ENCODE peak calls at places on chromosomes 12 and 14, in six cellular contexts. One of them, this sample, is unnamed.
A peak's percentile ranks its signal among the peaks of the same experiment; 100 is the strongest.

GRCh38 chr12:28388879-28389278 is 198.6 kb downstream of the CCDC91 start:
- DNase-seq in C1 segment of cervical spinal cord: no peak
- DNase-seq in AG04450: no peak
- DNase-seq in sigmoid colon: no peak
- DNase-seq in hepatocyte: no peak
- DNase-seq in HFFc6: no peak
- DNase-seq in this sample: no peak

GRCh38 chr12:111270773-111271172 is 98.1 kb downstream of the PHETA1 start:
- DNase-seq in sigmoid colon: no peak
- DNase-seq in AG04450: no peak
- DNase-seq in C1 segment of cervical spinal cord: no peak
- DNase-seq in hepatocyte: no peak
- DNase-seq in HFFc6: no peak
- DNase-seq in this sample: no peak

GRCh38 chr14:64682843-64683242 is 21.4 kb upstream of the PLEKHG3 start:
- DNase-seq in HFFc6: no peak
- DNase-seq in C1 segment of cervical spinal cord: no peak
- DNase-seq in sigmoid colon: no peak
- DNase-seq in hepatocyte: no peak
- DNase-seq in AG04450: no peak
- DNase-seq in this sample: no peak

GRCh38 chr12:132411457-132411856 is 78.5 kb upstream of the FBRSL1 start:
- DNase-seq in HFFc6: no peak
- DNase-seq in AG04450: no peak
- DNase-seq in sigmoid colon: no peak
- DNase-seq in C1 segment of cervical spinal cord: no peak
- DNase-seq in hepatocyte: no peak
- DNase-seq in this sample: no peak

GRCh38 chr14:102344485-102344884 is 18.2 kb downstream of the CINP start:
- DNase-seq in C1 segment of cervical spinal cord: peak; percentile 62
- DNase-seq in HFFc6: no peak
- DNase-seq in sigmoid colon: no peak
- DNase-seq in hepatocyte: no peak
- DNase-seq in AG04450: no peak
- DNase-seq in this sample: no peak

GRCh38 chr12:82300611-82301010 is 57.6 kb downstream of the CCDC59 start:
- DNase-seq in AG04450: no peak
- DNase-seq in HFFc6: no peak
- DNase-seq in sigmoid colon: no peak
- DNase-seq in C1 segment of cervical spinal cord: no peak
- DNase-seq in hepatocyte: no peak
- DNase-seq in this sample: no peak

GRCh38 chr14:70995671-70996070 is 88.4 kb downstream of the PCNX1 start:
- DNase-seq in C1 segment of cervical spinal cord: no peak
- DNase-seq in AG04450: no peak
- DNase-seq in sigmoid colon: no peak
- DNase-seq in hepatocyte: peak; percentile 32
- DNase-seq in HFFc6: no peak
- DNase-seq in this sample: no peak

GRCh38 chr12:122793685-122794106 is 19.3 kb downstream of the CCDC62 start:
- DNase-seq in sigmoid colon: no peak
- DNase-seq in HFFc6: peak; percentile 56
- DNase-seq in AG04450: peak; percentile 38
- DNase-seq in hepatocyte: peak; percentile 66
- DNase-seq in C1 segment of cervical spinal cord: no peak
- DNase-seq in this sample: peak; percentile 43

GRCh38 chr12:14965221-14965620 is 3.8 kb upstream of the ARHGDIB start:
- DNase-seq in hepatocyte: no peak
- DNase-seq in HFFc6: no peak
- DNase-seq in C1 segment of cervical spinal cord: no peak
- DNase-seq in AG04450: no peak
- DNase-seq in sigmoid colon: no peak
- DNase-seq in this sample: no peak

GRCh38 chr12:106137456-106138278 is 1.1 kb downstream of the NUAK1 start:
- DNase-seq in C1 segment of cervical spinal cord: peak; percentile 45
- DNase-seq in sigmoid colon: no peak
- DNase-seq in HFFc6: no peak
- DNase-seq in AG04450: no peak
- DNase-seq in hepatocyte: no peak
- DNase-seq in this sample: no peak

GRCh38 chr14:66944872-66945271 is 244.4 kb upstream of the GARIN2 start:
- DNase-seq in sigmoid colon: no peak
- DNase-seq in C1 segment of cervical spinal cord: no peak
- DNase-seq in HFFc6: peak; percentile 29
- DNase-seq in hepatocyte: peak; percentile 6
- DNase-seq in AG04450: no peak
- DNase-seq in this sample: no peak

GRCh38 chr12:64781374-64782029 is 22.3 kb upstream of the GNS start:
- DNase-seq in hepatocyte: no peak
- DNase-seq in HFFc6: no peak
- DNase-seq in sigmoid colon: no peak
- DNase-seq in C1 segment of cervical spinal cord: no peak
- DNase-seq in AG04450: no peak
- DNase-seq in this sample: no peak

GRCh38 chr14:56666294-56666693 is 86.7 kb downstream of the TMEM260 start:
- DNase-seq in AG04450: no peak
- DNase-seq in hepatocyte: peak; percentile 65
- DNase-seq in C1 segment of cervical spinal cord: no peak
- DNase-seq in HFFc6: no peak
- DNase-seq in sigmoid colon: no peak
- DNase-seq in this sample: no peak

GRCh38 chr14:77730976-77731497 is 23.1 kb downstream of the SLIRP start:
- DNase-seq in hepatocyte: no peak
- DNase-seq in HFFc6: peak; percentile 48
- DNase-seq in AG04450: no peak
- DNase-seq in C1 segment of cervical spinal cord: no peak
- DNase-seq in sigmoid colon: no peak
- DNase-seq in this sample: peak; percentile 49

GRCh38 chr14:27078176-27078575 is 480.3 kb upstream of the NOVA1 start:
- DNase-seq in AG04450: no peak
- DNase-seq in HFFc6: no peak
- DNase-seq in C1 segment of cervical spinal cord: no peak
- DNase-seq in hepatocyte: no peak
- DNase-seq in sigmoid colon: no peak
- DNase-seq in this sample: no peak

GRCh38 chr12:43226151-43226550 is 325.9 kb downstream of the ADAMTS20 start:
- DNase-seq in sigmoid colon: no peak
- DNase-seq in C1 segment of cervical spinal cord: no peak
- DNase-seq in HFFc6: no peak
- DNase-seq in hepatocyte: no peak
- DNase-seq in AG04450: no peak
- DNase-seq in this sample: no peak

GRCh38 chr12:19223695-19224094 is 94.2 kb downstream of the PLEKHA5 start:
- DNase-seq in C1 segment of cervical spinal cord: no peak
- DNase-seq in sigmoid colon: no peak
- DNase-seq in AG04450: peak; percentile 46
- DNase-seq in HFFc6: peak; percentile 39
- DNase-seq in hepatocyte: no peak
- DNase-seq in this sample: peak; percentile 20

GRCh38 chr12:45235087-45236025 is 19.5 kb downstream of the ANO6 start:
- DNase-seq in AG04450: no peak
- DNase-seq in sigmoid colon: peak; percentile 68
- DNase-seq in C1 segment of cervical spinal cord: no peak
- DNase-seq in HFFc6: peak; percentile 49
- DNase-seq in hepatocyte: peak; percentile 19
- DNase-seq in this sample: peak; percentile 71

GRCh38 chr12:92339198-92339821 is 193.7 kb upstream of the BTG1 start:
- DNase-seq in AG04450: no peak
- DNase-seq in sigmoid colon: no peak
- DNase-seq in C1 segment of cervical spinal cord: no peak
- DNase-seq in hepatocyte: no peak
- DNase-seq in HFFc6: no peak
- DNase-seq in this sample: no peak

GRCh38 chr14:30608533-30609006 is 13.5 kb upstream of the SCFD1 start:
- DNase-seq in HFFc6: peak; percentile 57
- DNase-seq in sigmoid colon: no peak
- DNase-seq in hepatocyte: peak; percentile 53
- DNase-seq in C1 segment of cervical spinal cord: no peak
- DNase-seq in AG04450: no peak
- DNase-seq in this sample: peak; percentile 59

GRCh38 chr14:99174920-99175319 is 97.1 kb downstream of the BCL11B start:
- DNase-seq in hepatocyte: no peak
- DNase-seq in HFFc6: no peak
- DNase-seq in AG04450: no peak
- DNase-seq in sigmoid colon: peak; percentile 46
- DNase-seq in C1 segment of cervical spinal cord: no peak
- DNase-seq in this sample: no peak

GRCh38 chr14:37036669-37037341 is 135.6 kb downstream of the SLC25A21 start:
- DNase-seq in C1 segment of cervical spinal cord: no peak
- DNase-seq in sigmoid colon: no peak
- DNase-seq in AG04450: peak; percentile 6
- DNase-seq in HFFc6: no peak
- DNase-seq in hepatocyte: no peak
- DNase-seq in this sample: peak; percentile 79

GRCh38 chr12:116592116-116592637 is 33.0 kb downstream of the MAP1LC3B2 start:
- DNase-seq in sigmoid colon: no peak
- DNase-seq in AG04450: no peak
- DNase-seq in C1 segment of cervical spinal cord: peak; percentile 47
- DNase-seq in HFFc6: no peak
- DNase-seq in hepatocyte: peak; percentile 26
- DNase-seq in this sample: no peak

GRCh38 chr12:96132819-96133218 is 61.4 kb upstream of the ELK3 start:
- DNase-seq in AG04450: no peak
- DNase-seq in hepatocyte: no peak
- DNase-seq in sigmoid colon: no peak
- DNase-seq in HFFc6: no peak
- DNase-seq in C1 segment of cervical spinal cord: no peak
- DNase-seq in this sample: no peak

GRCh38 chr12:80187660-80188090 is 88.3 kb downstream of the OTOGL start:
- DNase-seq in AG04450: no peak
- DNase-seq in sigmoid colon: no peak
- DNase-seq in HFFc6: peak; percentile 34
- DNase-seq in C1 segment of cervical spinal cord: no peak
- DNase-seq in hepatocyte: no peak
- DNase-seq in this sample: peak; percentile 62

GRCh38 chr12:54411398-54412241 is 7.4 kb downstream of the ITGA5 start:
- DNase-seq in HFFc6: peak; percentile 99
- DNase-seq in sigmoid colon: peak; percentile 90
- DNase-seq in C1 segment of cervical spinal cord: no peak
- DNase-seq in hepatocyte: peak; percentile 46
- DNase-seq in AG04450: peak; percentile 71
- DNase-seq in this sample: peak; percentile 96

GRCh38 chr12:23133471-23133870 is 508.5 kb downstream of the ETNK1 start:
- DNase-seq in sigmoid colon: no peak
- DNase-seq in hepatocyte: no peak
- DNase-seq in C1 segment of cervical spinal cord: no peak
- DNase-seq in AG04450: no peak
- DNase-seq in HFFc6: no peak
- DNase-seq in this sample: no peak

GRCh38 chr12:95648990-95649791 is 97.9 kb upstream of the USP44 start:
- DNase-seq in AG04450: no peak
- DNase-seq in HFFc6: peak; percentile 93
- DNase-seq in C1 segment of cervical spinal cord: no peak
- DNase-seq in hepatocyte: peak; percentile 27
- DNase-seq in sigmoid colon: no peak
- DNase-seq in this sample: peak; percentile 12

GRCh38 chr12:39240573-39240972 is 202.3 kb downstream of the KIF21A start:
- DNase-seq in sigmoid colon: no peak
- DNase-seq in HFFc6: no peak
- DNase-seq in C1 segment of cervical spinal cord: no peak
- DNase-seq in AG04450: no peak
- DNase-seq in hepatocyte: no peak
- DNase-seq in this sample: no peak

GRCh38 chr12:5433081-5433839 is 1.4 kb downstream of the NTF3 start:
- DNase-seq in HFFc6: no peak
- DNase-seq in AG04450: no peak
- DNase-seq in C1 segment of cervical spinal cord: no peak
- DNase-seq in sigmoid colon: no peak
- DNase-seq in hepatocyte: peak; percentile 66
- DNase-seq in this sample: no peak

GRCh38 chr12:3275171-3276041 is 198.2 kb downstream of the TSPAN9 start:
- DNase-seq in AG04450: peak; percentile 36
- DNase-seq in hepatocyte: peak; percentile 85
- DNase-seq in sigmoid colon: peak; percentile 84
- DNase-seq in HFFc6: peak; percentile 72
- DNase-seq in C1 segment of cervical spinal cord: peak; percentile 14
- DNase-seq in this sample: peak; percentile 49

GRCh38 chr12:54658306-54659264 is 10.4 kb upstream of the DCD start:
- DNase-seq in C1 segment of cervical spinal cord: no peak
- DNase-seq in AG04450: no peak
- DNase-seq in HFFc6: no peak
- DNase-seq in sigmoid colon: no peak
- DNase-seq in hepatocyte: peak; percentile 89
- DNase-seq in this sample: peak; percentile 38

This sample was measured in HCEC 1CT.